ENCODE peak calls at places on chromosomes 11 and 22, in five cellular contexts. One of them, this sample, is unnamed. For H3K4me1, the result is how much of the 10 kb centered on the place peaks cover.

GRCh38 chr11:32562839-32563599 is 20.6 kb upstream of the EIF3M start:
- DNase-seq in A549: no peak
- DNase-seq in cardiac muscle cell: peak
- DNase-seq in OCI-LY7: no peak
- DNase-seq in heart left ventricle: no peak
- DNase-seq in this sample: no peak

GRCh38 chr11:2295971-2296912 is 5.5 kb downstream of the C11orf21 start:
- DNase-seq in cardiac muscle cell: no peak
- DNase-seq in heart left ventricle: peak
- DNase-seq in A549: no peak
- DNase-seq in OCI-LY7: no peak
- DNase-seq in this sample: peak

GRCh38 chr11:128694618-128695481 is 978 bp downstream of the FLI1 start:
- DNase-seq in OCI-LY7: peak
- DNase-seq in cardiac muscle cell: no peak
- DNase-seq in heart left ventricle: peak
- DNase-seq in A549: no peak
- DNase-seq in this sample: peak

GRCh38 chr11:76140912-76141574 is 65.3 kb downstream of the WNT11 start:
- DNase-seq in A549: no peak
- DNase-seq in OCI-LY7: no peak
- DNase-seq in heart left ventricle: no peak
- DNase-seq in cardiac muscle cell: no peak
- DNase-seq in this sample: no peak

GRCh38 chr11:73939096-73939495 is 11.7 kb upstream of the DNAJB13 start:
- DNase-seq in heart left ventricle: no peak
- DNase-seq in OCI-LY7: no peak
- DNase-seq in A549: peak
- DNase-seq in cardiac muscle cell: no peak
- DNase-seq in this sample: no peak

GRCh38 chr22:40580631-40581030 is 55.9 kb downstream of the MRTFA start:
- DNase-seq in A549: no peak
- DNase-seq in cardiac muscle cell: no peak
- DNase-seq in heart left ventricle: no peak
- DNase-seq in OCI-LY7: no peak
- DNase-seq in this sample: no peak

GRCh38 chr11:122808494-122808893 is 29.8 kb upstream of the CRTAM start:
- DNase-seq in OCI-LY7: peak
- DNase-seq in cardiac muscle cell: peak
- DNase-seq in heart left ventricle: no peak
- DNase-seq in A549: no peak
- DNase-seq in this sample: no peak

GRCh38 chr11:43735115-43735514 is 54.6 kb downstream of the HSD17B12 start:
- DNase-seq in A549: no peak
- DNase-seq in heart left ventricle: no peak
- DNase-seq in OCI-LY7: no peak
- DNase-seq in cardiac muscle cell: no peak
- DNase-seq in this sample: no peak

GRCh38 chr11:81159900-81160299 is 1573.8 kb downstream of the FAM181B start:
- DNase-seq in heart left ventricle: no peak
- DNase-seq in A549: no peak
- DNase-seq in OCI-LY7: no peak
- DNase-seq in cardiac muscle cell: no peak
- DNase-seq in this sample: no peak

GRCh38 chr11:32874144-32874543 is 18.5 kb upstream of the QSER1 start:
- DNase-seq in cardiac muscle cell: no peak
- DNase-seq in heart left ventricle: no peak
- DNase-seq in OCI-LY7: no peak
- DNase-seq in A549: peak
- DNase-seq in this sample: no peak

GRCh38 chr11:2886191-2886894 is 768 bp upstream of the CDKN1C start:
- DNase-seq in OCI-LY7: peak
- DNase-seq in heart left ventricle: no peak
- DNase-seq in cardiac muscle cell: peak
- DNase-seq in A549: no peak
- DNase-seq in this sample: no peak

GRCh38 chr22:49541451-49542230 is 286.0 kb downstream of the BRD1 start:
- DNase-seq in A549: no peak
- DNase-seq in OCI-LY7: no peak
- DNase-seq in heart left ventricle: no peak
- DNase-seq in cardiac muscle cell: no peak
- DNase-seq in this sample: no peak

GRCh38 chr11:45169310-45170072 is 23.1 kb downstream of the PRDM11 start:
- DNase-seq in heart left ventricle: no peak
- DNase-seq in cardiac muscle cell: no peak
- DNase-seq in OCI-LY7: no peak
- DNase-seq in A549: no peak
- DNase-seq in this sample: no peak

GRCh38 chr22:46750861-46751260 is 11.6 kb upstream of the TBC1D22A start:
- DNase-seq in cardiac muscle cell: no peak
- DNase-seq in OCI-LY7: no peak
- DNase-seq in heart left ventricle: no peak
- DNase-seq in A549: no peak
- DNase-seq in this sample: no peak

GRCh38 chr11:72684236-72684912 is 10.2 kb upstream of the PDE2A start:
- DNase-seq in heart left ventricle: peak
- DNase-seq in OCI-LY7: peak
- DNase-seq in cardiac muscle cell: peak
- DNase-seq in A549: peak
- DNase-seq in this sample: peak

GRCh38 chr11:119842731-119843130 is 113.7 kb upstream of the NECTIN1 start:
- DNase-seq in cardiac muscle cell: no peak
- DNase-seq in OCI-LY7: no peak
- DNase-seq in heart left ventricle: no peak
- DNase-seq in A549: no peak
- DNase-seq in this sample: no peak

GRCh38 chr22:32653823-32654222 is 147.7 kb upstream of the TIMP3 start:
- DNase-seq in OCI-LY7: no peak
- DNase-seq in cardiac muscle cell: no peak
- DNase-seq in A549: no peak
- DNase-seq in heart left ventricle: no peak
- DNase-seq in this sample: no peak

GRCh38 chr11:65414776-65415498 is 7.7 kb upstream of the NEAT1 start:
- DNase-seq in OCI-LY7: no peak
- DNase-seq in A549: no peak
- DNase-seq in heart left ventricle: peak
- DNase-seq in cardiac muscle cell: peak
- DNase-seq in this sample: no peak

GRCh38 chr22:20203142-20204099 is 52.6 kb upstream of the CCDC188 start:
- DNase-seq in OCI-LY7: no peak
- DNase-seq in heart left ventricle: no peak
- DNase-seq in cardiac muscle cell: no peak
- DNase-seq in A549: no peak
- DNase-seq in this sample: no peak

GRCh38 chr11:45993438-45994064 is 71.1 kb downstream of the LARGE2 start:
- DNase-seq in heart left ventricle: no peak
- DNase-seq in cardiac muscle cell: peak
- DNase-seq in A549: no peak
- DNase-seq in OCI-LY7: no peak
- DNase-seq in this sample: no peak

GRCh38 chr22:45149671-45150070 is 14.1 kb upstream of the NUP50 start:
- DNase-seq in cardiac muscle cell: no peak
- DNase-seq in OCI-LY7: no peak
- DNase-seq in heart left ventricle: no peak
- DNase-seq in A549: no peak
- DNase-seq in this sample: no peak

GRCh38 chr22:26585104-26585790 is 4.7 kb downstream of the TPST2 start:
- DNase-seq in cardiac muscle cell: peak
- DNase-seq in heart left ventricle: peak
- DNase-seq in OCI-LY7: no peak
- DNase-seq in A549: peak
- DNase-seq in this sample: no peak

GRCh38 chr11:82927264-82927880 is 25.8 kb downstream of the DDIAS start:
- DNase-seq in OCI-LY7: peak
- DNase-seq in A549: peak
- DNase-seq in heart left ventricle: no peak
- DNase-seq in cardiac muscle cell: peak
- DNase-seq in this sample: peak

GRCh38 chr11:69868003-69868865 is 49.0 kb upstream of the FGF3 start:
- DNase-seq in cardiac muscle cell: no peak
- DNase-seq in A549: no peak
- DNase-seq in heart left ventricle: no peak
- DNase-seq in OCI-LY7: no peak
- DNase-seq in this sample: no peak

GRCh38 chr22:24315367-24315781 is 44.7 kb downstream of the SPECC1L start:
- DNase-seq in A549: no peak
- DNase-seq in OCI-LY7: no peak
- DNase-seq in cardiac muscle cell: no peak
- DNase-seq in heart left ventricle: no peak
- DNase-seq in this sample: no peak

GRCh38 chr11:111081021-111081511 is 164.5 kb upstream of the POU2AF2 start:
- DNase-seq in heart left ventricle: no peak
- DNase-seq in A549: no peak
- DNase-seq in cardiac muscle cell: peak
- DNase-seq in OCI-LY7: no peak
- DNase-seq in this sample: no peak

GRCh38 chr11:61092280-61092766 is 10.0 kb upstream of the CD5 start:
- DNase-seq in A549: no peak
- DNase-seq in OCI-LY7: no peak
- DNase-seq in cardiac muscle cell: no peak
- DNase-seq in heart left ventricle: no peak
- DNase-seq in this sample: no peak

GRCh38 chr22:29260031-29260560 is 7.7 kb downstream of the RHBDD3 start:
- DNase-seq in A549: no peak
- DNase-seq in OCI-LY7: no peak
- DNase-seq in heart left ventricle: peak
- DNase-seq in cardiac muscle cell: no peak
- DNase-seq in this sample: no peak

GRCh38 chr11:19672591-19673206 is 39.9 kb upstream of the NAV2 start:
- DNase-seq in heart left ventricle: no peak
- DNase-seq in OCI-LY7: no peak
- DNase-seq in A549: no peak
- DNase-seq in cardiac muscle cell: no peak
- DNase-seq in this sample: no peak

GRCh38 chr11:32255876-32256275 is 165.0 kb downstream of the RCN1 start:
- DNase-seq in OCI-LY7: no peak
- DNase-seq in A549: no peak
- DNase-seq in cardiac muscle cell: no peak
- DNase-seq in heart left ventricle: no peak
- DNase-seq in this sample: no peak

GRCh38 chr11:109236188-109236587 is 185.8 kb upstream of the C11orf87 start:
- DNase-seq in heart left ventricle: no peak
- DNase-seq in A549: no peak
- DNase-seq in OCI-LY7: no peak
- DNase-seq in cardiac muscle cell: peak
- DNase-seq in this sample: no peak

GRCh38 chr22:30816413-30816812 is 121.7 kb downstream of the OSBP2 start:
- DNase-seq in cardiac muscle cell: no peak
- DNase-seq in heart left ventricle: no peak
- DNase-seq in OCI-LY7: no peak
- DNase-seq in A549: no peak
- DNase-seq in this sample: no peak
- TF ChIP-seq CTCF in cardiac muscle cell: no peak
- TF ChIP-seq CTCF in heart left ventricle: no peak
- TF ChIP-seq CTCF in OCI-LY7: no peak
- TF ChIP-seq CTCF in A549: no peak
- TF ChIP-seq CTCF in this sample: no peak

GRCh38 chr22:35138521-35138920 is 72.6 kb downstream of the ISX start:
- DNase-seq in heart left ventricle: no peak
- DNase-seq in A549: no peak
- DNase-seq in cardiac muscle cell: no peak
- DNase-seq in OCI-LY7: no peak
- DNase-seq in this sample: no peak
- H3K4me1 ChIP-seq in heart left ventricle: under half
- H3K4me1 ChIP-seq in A549: under half
- H3K4me1 ChIP-seq in cardiac muscle cell: under half
- H3K4me1 ChIP-seq in OCI-LY7: under half
- H3K4me1 ChIP-seq in this sample: under half

GRCh38 chr22:41976070-41976901 is 7.0 kb downstream of the SEPTIN3 start:
- DNase-seq in OCI-LY7: no peak
- DNase-seq in heart left ventricle: peak
- DNase-seq in A549: no peak
- DNase-seq in cardiac muscle cell: no peak
- DNase-seq in this sample: peak
- H3K4me3 ChIP-seq in OCI-LY7: no peak
- H3K4me3 ChIP-seq in heart left ventricle: peak
- H3K4me3 ChIP-seq in A549: peak
- H3K4me3 ChIP-seq in cardiac muscle cell: peak
- H3K4me3 ChIP-seq in this sample: peak

GRCh38 chr22:27825174-27825573 is 23.6 kb upstream of the MN1 start:
- DNase-seq in OCI-LY7: peak
- DNase-seq in heart left ventricle: no peak
- DNase-seq in A549: peak
- DNase-seq in cardiac muscle cell: no peak
- DNase-seq in this sample: no peak
- TF ChIP-seq CTCF in OCI-LY7: peak
- TF ChIP-seq CTCF in heart left ventricle: peak
- TF ChIP-seq CTCF in A549: peak
- TF ChIP-seq CTCF in cardiac muscle cell: peak
- TF ChIP-seq CTCF in this sample: no peak

GRCh38 chr11:11743216-11743615 is 98.6 kb upstream of the USP47 start:
- DNase-seq in A549: no peak
- DNase-seq in OCI-LY7: no peak
- DNase-seq in cardiac muscle cell: no peak
- DNase-seq in heart left ventricle: no peak
- DNase-seq in this sample: no peak
- H3K4me1 ChIP-seq in A549: under half
- H3K4me1 ChIP-seq in OCI-LY7: under half
- H3K4me1 ChIP-seq in cardiac muscle cell: under half
- H3K4me1 ChIP-seq in heart left ventricle: under half
- H3K4me1 ChIP-seq in this sample: under half

This sample was measured in CD8-positive, alpha-beta T cell.